ENCODE peak calls at places on chromosomes 13 and 19, in six cellular contexts. Z is PC-3, F is Karpas-422, W is PC-9, L is GM12878, T is right lobe of liver. Q is an unnamed sample.

GRCh38 chr13:74990992-74991391 is 491.0 kb downstream of the TBC1D4 start:
- DNase-seq in Z (no peak), F (no peak), W (no peak), L (no peak), T (no peak), Q (no peak)

GRCh38 chr19:42130254-42130573 is 2.0 kb downstream of the POU2F2 start:
- DNase-seq in Z (no peak), F (no peak), W (no peak), L (peak), T (no peak), Q (no peak)

GRCh38 chr13:91017031-91017668 is 330.3 kb upstream of the MIR17HG start:
- DNase-seq in Z (peak), F (peak), W (peak), L (peak), T (no peak), Q (no peak)

GRCh38 chr19:51372649-51373504 is at the start of gene NKG7:
- DNase-seq in Z (no peak), F (no peak), W (no peak), L (peak), T (peak), Q (no peak)

GRCh38 chr19:35545001-35545854 is at the start of gene TMEM147:
- DNase-seq in Z (peak), F (peak), W (peak), L (no peak), T (peak), Q (peak)

GRCh38 chr13:47418206-47418920 is 521.5 kb upstream of the HTR2A start:
- DNase-seq in Z (no peak), F (no peak), W (no peak), L (no peak), T (no peak), Q (no peak)

GRCh38 chr13:102020611-102021216 is 381.1 kb downstream of the FGF14 start:
- DNase-seq in Z (peak), F (no peak), W (no peak), L (no peak), T (no peak), Q (no peak)

GRCh38 chr19:28560786-28561185 is 652.2 kb downstream of the UQCRFS1 start:
- DNase-seq in Z (no peak), F (no peak), W (no peak), L (no peak), T (no peak), Q (no peak)

GRCh38 chr13:106281426-106281825 is 254.0 kb downstream of the EFNB2 start:
- DNase-seq in Z (no peak), F (no peak), W (no peak), L (no peak), T (no peak), Q (no peak)

GRCh38 chr19:35689836-35690235 is 14.5 kb upstream of the ZBTB32 start:
- DNase-seq in Z (no peak), F (no peak), W (no peak), L (no peak), T (no peak), Q (no peak)

GRCh38 chr13:29111446-29111845 is 291.3 kb downstream of the MTUS2 start:
- DNase-seq in Z (no peak), F (no peak), W (no peak), L (no peak), T (no peak), Q (no peak)

GRCh38 chr19:33235269-33235995 is 9.8 kb upstream of the SLC7A10 start:
- DNase-seq in Z (peak), F (peak), W (peak), L (peak), T (peak), Q (peak)

GRCh38 chr13:49218493-49219051 is 1.6 kb upstream of the MLNR start:
- DNase-seq in Z (no peak), F (no peak), W (no peak), L (no peak), T (no peak), Q (peak)

GRCh38 chr19:31255174-31255862 is 93.9 kb downstream of the TSHZ3 start:
- DNase-seq in Z (no peak), F (no peak), W (no peak), L (no peak), T (peak), Q (peak)

GRCh38 chr19:2186071-2186846 is 22.5 kb downstream of the DOT1L start:
- DNase-seq in Z (no peak), F (no peak), W (no peak), L (no peak), T (no peak), Q (peak)

GRCh38 chr19:29001006-29001921 is 211.7 kb downstream of the UQCRFS1 start:
- DNase-seq in Z (no peak), F (no peak), W (no peak), L (no peak), T (no peak), Q (no peak)

GRCh38 chr19:17486545-17486944 is 16.2 kb downstream of the SLC27A1 start:
- DNase-seq in Z (no peak), F (peak), W (no peak), L (no peak), T (no peak), Q (no peak)

GRCh38 chr19:42255766-42256750 is 1.1 kb upstream of the ERF start:
- DNase-seq in Z (peak), F (no peak), W (peak), L (no peak), T (no peak), Q (no peak)

GRCh38 chr13:37089495-37089894 is 16.0 kb downstream of the CSNK1A1L start:
- DNase-seq in Z (no peak), F (no peak), W (no peak), L (no peak), T (no peak), Q (no peak)

GRCh38 chr19:49679832-49680472 is 2.9 kb downstream of the PRMT1 start:
- DNase-seq in Z (no peak), F (peak), W (no peak), L (no peak), T (no peak), Q (no peak)

GRCh38 chr19:48418317-48419064 is 25.0 kb downstream of the GRIN2D start:
- DNase-seq in Z (peak), F (no peak), W (no peak), L (no peak), T (no peak), Q (no peak)

GRCh38 chr13:49759503-49759902 is 33.0 kb downstream of the KPNA3 start:
- DNase-seq in Z (no peak), F (peak), W (no peak), L (no peak), T (no peak), Q (no peak)

GRCh38 chr13:25503856-25504255 is 132.1 kb downstream of the ATP8A2 start:
- DNase-seq in Z (no peak), F (no peak), W (no peak), L (no peak), T (no peak), Q (no peak)

GRCh38 chr19:58265100-58265499 is 13.7 kb upstream of the ZNF8 start:
- DNase-seq in Z (no peak), F (no peak), W (no peak), L (no peak), T (no peak), Q (no peak)

GRCh38 chr19:58261600-58261967 is 17.2 kb upstream of the ZNF8 start:
- DNase-seq in Z (no peak), F (no peak), W (no peak), L (no peak), T (no peak), Q (no peak)

GRCh38 chr19:58262922-58263296 is 15.8 kb upstream of the ZNF8 start:
- DNase-seq in Z (no peak), F (no peak), W (no peak), L (no peak), T (no peak), Q (no peak)

GRCh38 chr19:58261968-58262921 is 16.5 kb upstream of the ZNF8 start:
- DNase-seq in Z (peak), F (no peak), W (no peak), L (no peak), T (no peak), Q (no peak)
- H3K4me3 ChIP-seq in Z (peak), F (peak), W (peak), L (no peak), T (no peak), Q (no peak)

DNA sequence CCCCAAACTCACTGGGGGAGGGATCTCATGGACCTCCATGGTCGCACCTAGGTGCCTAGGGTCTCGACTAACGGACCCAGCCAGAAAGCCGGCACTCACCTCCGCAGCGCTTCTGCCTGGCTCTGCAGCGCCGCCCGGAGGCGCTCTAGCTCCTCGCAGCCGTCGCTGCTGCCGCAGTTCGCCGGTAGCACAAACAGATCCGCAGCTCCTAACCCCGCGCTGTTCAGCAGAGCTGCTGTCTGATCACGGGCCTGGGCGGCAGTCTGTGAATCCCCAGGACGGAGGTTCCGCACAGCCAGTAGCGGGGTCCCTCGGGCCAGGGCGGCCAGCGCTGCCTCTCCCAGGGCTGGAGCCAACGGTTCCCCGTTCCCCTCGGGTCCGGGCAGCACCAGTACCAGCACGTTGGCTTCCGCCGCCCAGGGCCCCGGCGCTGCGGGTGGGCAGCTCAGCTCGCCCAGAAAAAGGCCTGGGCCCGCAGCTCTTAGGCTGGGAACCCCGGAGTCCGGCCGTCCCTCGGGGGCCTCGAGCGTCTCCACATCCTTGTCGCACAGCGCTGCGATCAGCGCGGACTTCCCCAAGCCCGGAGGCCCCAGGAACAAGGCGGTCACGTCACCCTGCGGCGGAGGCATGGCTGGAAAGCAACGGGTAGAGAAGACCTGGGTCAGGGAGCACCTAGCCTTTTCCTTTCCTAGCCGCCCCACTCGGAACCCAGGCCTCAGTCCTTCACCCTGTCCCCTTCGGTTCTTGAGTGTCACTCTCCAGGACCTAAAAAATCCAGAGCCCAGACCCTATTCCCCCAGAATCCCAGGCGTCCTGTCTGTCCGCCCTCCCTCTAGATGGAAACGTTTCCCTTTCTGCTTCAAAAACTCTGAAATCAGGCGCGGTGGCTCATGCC is 977 bp downstream of the IRGQ start:
- DNase-seq in Z (peak), F (peak), W (peak), L (no peak), T (peak), Q (peak)
- H3K27ac ChIP-seq in Z (peak), F (peak), W (peak), L (peak), T (peak), Q (peak)

DNA sequence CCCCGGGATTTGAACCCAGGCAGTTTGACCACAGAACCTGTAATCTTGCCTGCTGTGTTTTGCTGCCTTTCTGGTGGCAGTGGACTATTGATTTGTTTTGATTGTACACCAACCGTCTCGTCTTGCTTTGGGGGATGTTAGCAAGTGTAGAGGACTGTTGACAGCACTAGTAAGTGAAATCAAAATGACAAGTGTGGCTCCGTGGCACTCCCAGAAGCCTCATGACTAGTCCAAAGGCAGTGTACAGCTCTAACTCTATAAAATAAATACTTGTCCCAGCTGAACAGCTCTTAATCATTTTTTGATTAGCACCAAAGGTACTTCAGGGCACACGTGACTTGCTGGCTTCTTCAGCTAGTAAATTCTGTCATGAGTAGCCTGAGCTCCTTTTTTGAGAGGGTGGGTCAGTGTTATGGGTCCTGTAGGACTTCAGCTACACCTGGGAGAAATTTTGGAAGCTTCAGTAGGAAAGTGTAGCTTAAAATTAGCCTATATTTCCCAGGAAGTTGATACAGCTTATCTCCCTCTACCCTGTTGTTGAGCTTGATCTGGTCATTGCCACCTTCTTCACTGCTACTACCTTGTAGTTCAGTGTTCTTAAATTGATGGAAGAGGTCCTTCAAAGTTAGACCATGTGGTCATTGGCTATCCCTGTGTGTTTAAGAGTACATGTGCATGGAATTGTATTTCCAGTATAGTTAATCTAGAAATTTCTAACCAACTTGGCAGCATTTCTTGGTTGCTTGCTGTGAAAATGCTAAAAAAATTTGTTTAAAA is 15.1 kb downstream of the TM9SF2 start:
- DNase-seq in Z (no peak), F (no peak), W (no peak), L (no peak), T (no peak), Q (no peak)
- H3K4me3 ChIP-seq in Z (no peak), F (no peak), W (no peak), L (no peak), T (no peak), Q (no peak)

GRCh38 chr13:98187862-98188261 is 10.8 kb upstream of the RNF113B start:
- DNase-seq in Z (no peak), F (no peak), W (no peak), L (no peak), T (no peak), Q (no peak)
- H3K27ac ChIP-seq in Z (no peak), F (no peak), W (no peak), L (no peak), T (no peak), Q (peak)

GRCh38 chr13:72041165-72041564 is 174.2 kb upstream of the DACH1 start:
- DNase-seq in Z (no peak), F (no peak), W (no peak), L (no peak), T (no peak), Q (no peak)

GRCh38 chr13:72043361-72043760 is 176.4 kb upstream of the DACH1 start:
- DNase-seq in Z (no peak), F (no peak), W (no peak), L (no peak), T (no peak), Q (no peak)
- H3K4me3 ChIP-seq in Z (no peak), F (no peak), W (no peak), L (no peak), T (no peak), Q (no peak)